ENCODE peak calls at places on chromosomes 11 and 22, in five cellular contexts. Z is PC-3; Q is substantia nigra; A is HEK293T; I is stimulated activated CD4-positive, alpha-beta T cell treated with anti-CD3 and anti-CD28 coated beads, Interleukin-2, amount 100 ng/mL, for 48 hours. C is an unnamed sample.

GRCh38 chr11:109320595-109320994 is 101.4 kb upstream of the C11orf87 start:
- DNase-seq in Z (peak; percentile 70), Q (no peak), A (no peak), I (no peak), C (no peak)

GRCh38 chr11:128694618-128695481 is 978 bp downstream of the FLI1 start:
- DNase-seq in Z (no peak), Q (no peak), A (peak; percentile 39), I (peak; percentile 44), C (peak; percentile 39)

GRCh38 chr11:65112551-65113360 is 1.1 kb downstream of the TM7SF2 start:
- DNase-seq in Z (peak; percentile 67), Q (peak; percentile 48), A (peak; percentile 64), I (peak; percentile 78), C (peak; percentile 79)

GRCh38 chr11:94910779-94911178 is 62.6 kb downstream of the CWC15 start:
- DNase-seq in Z (no peak), Q (no peak), A (no peak), I (no peak), C (no peak)

GRCh38 chr11:110433393-110434333 is 3.9 kb downstream of the FDX1 start:
- DNase-seq in Z (peak; percentile 58), Q (no peak), A (no peak), I (no peak), C (no peak)

GRCh38 chr11:37134637-37135036 is 536.6 kb upstream of the RAG2 start:
- DNase-seq in Z (no peak), Q (no peak), A (no peak), I (no peak), C (no peak)

GRCh38 chr22:47128216-47129215 is 366.1 kb downstream of the TBC1D22A start:
- DNase-seq in Z (no peak), Q (no peak), A (no peak), I (no peak), C (no peak)

GRCh38 chr11:128451651-128452470 is 135.5 kb downstream of the ETS1 start:
- DNase-seq in Z (no peak), Q (peak; percentile 75), A (no peak), I (no peak), C (no peak)

GRCh38 chr11:128365044-128365443 is 222.3 kb downstream of the ETS1 start:
- DNase-seq in Z (peak; percentile 62), Q (no peak), A (no peak), I (no peak), C (no peak)

GRCh38 chr11:2171531-2171930 is at the start of gene TH:
- DNase-seq in Z (no peak), Q (no peak), A (no peak), I (no peak), C (no peak)

GRCh38 chr11:2398664-2399355 is 1.7 kb upstream of the TSSC4 start:
- DNase-seq in Z (no peak), Q (no peak), A (no peak), I (no peak), C (no peak)

GRCh38 chr11:125935629-125936199 is 10.1 kb upstream of the VSIG10L2 start:
- DNase-seq in Z (no peak), Q (no peak), A (no peak), I (no peak), C (no peak)

GRCh38 chr22:29631725-29632124 is 28.3 kb downstream of the NF2 start:
- DNase-seq in Z (no peak), Q (no peak), A (no peak), I (no peak), C (no peak)

GRCh38 chr11:43376594-43376993 is 17.9 kb downstream of the TTC17 start:
- DNase-seq in Z (peak; percentile 86), Q (no peak), A (no peak), I (no peak), C (no peak)

GRCh38 chr11:1942541-1943260 is 4.4 kb upstream of the MRPL23 start:
- DNase-seq in Z (no peak), Q (no peak), A (no peak), I (no peak), C (no peak)

GRCh38 chr11:723120-723883 is 17.3 kb downstream of the EPS8L2 start:
- DNase-seq in Z (peak; percentile 33), Q (peak; percentile 9), A (no peak), I (no peak), C (peak; percentile 59)

GRCh38 chr11:21582791-21583190 is 610.1 kb upstream of the ANO5 start:
- DNase-seq in Z (no peak), Q (peak; percentile 7), A (no peak), I (no peak), C (no peak)

GRCh38 chr11:19987243-19987870 is 172.9 kb downstream of the DBX1 start:
- DNase-seq in Z (no peak), Q (no peak), A (no peak), I (no peak), C (no peak)

GRCh38 chr22:44894782-44895181 is 115.0 kb downstream of the PHF21B start:
- DNase-seq in Z (no peak), Q (no peak), A (no peak), I (no peak), C (no peak)